ENCODE peak calls at places on chromosomes 11 and 22, in six cellular contexts. I is K562, J is H1, L is SK-N-SH, G is GM12878, F is HepG2. V is an unnamed sample.

GRCh38 chr22:47901911-47902310 is 1139.5 kb downstream of the TBC1D22A start:
- DNase-seq in L (no peak), J (no peak), F (no peak), I (no peak), G (no peak), V (no peak)

GRCh38 chr11:62543680-62544444 is 2.7 kb downstream of the AHNAK start:
- DNase-seq in L (no peak), G (no peak), F (no peak), I (no peak), J (no peak), V (no peak)

GRCh38 chr11:5343474-5344335 is at the start of gene OR51B5:
- DNase-seq in G (no peak), F (no peak), I (no peak), J (no peak), L (no peak), V (no peak)

GRCh38 chr11:116500833-116501622 is 271.8 kb downstream of the BUD13 start:
- DNase-seq in L (peak; percentile 88), I (no peak), J (no peak), G (no peak), F (no peak), V (no peak)

GRCh38 chr11:36363361-36364272 is 67.5 kb downstream of the PRR5L start:
- DNase-seq in I (no peak), L (no peak), G (no peak), J (no peak), F (no peak), V (no peak)

GRCh38 chr11:115698243-115698642 is 194.0 kb upstream of the CADM1 start:
- DNase-seq in G (no peak), J (no peak), L (no peak), F (no peak), I (no peak), V (no peak)

GRCh38 chr11:31160504-31161422 is 208.8 kb downstream of the DCDC1 start:
- DNase-seq in F (peak; percentile 7), J (no peak), L (no peak), I (no peak), G (no peak), V (no peak)

GRCh38 chr11:102172127-102172848 is 62.0 kb downstream of the YAP1 start:
- DNase-seq in F (no peak), L (no peak), I (no peak), G (no peak), J (no peak), V (no peak)

GRCh38 chr11:32830413-32830738 is 649 bp downstream of the PRRG4 start:
- DNase-seq in L (no peak), G (no peak), I (no peak), F (peak; percentile 62), J (no peak), V (peak; percentile 71)

GRCh38 chr11:87926250-87926970 is 248.8 kb downstream of the RAB38 start:
- DNase-seq in L (no peak), G (no peak), J (peak; percentile 7), F (no peak), I (no peak), V (no peak)

GRCh38 chr22:19638282-19639015 is 75.9 kb upstream of the SEPTIN5 start:
- DNase-seq in I (no peak), L (peak; percentile 7), G (no peak), F (no peak), J (no peak), V (no peak)

GRCh38 chr11:8672346-8672745 is 10.1 kb downstream of the TRIM66 start:
- DNase-seq in F (no peak), G (no peak), I (no peak), L (no peak), J (no peak), V (no peak)

GRCh38 chr11:8671651-8672062 is 10.8 kb downstream of the TRIM66 start:
- DNase-seq in F (no peak), J (no peak), I (no peak), G (no peak), L (no peak), V (no peak)

GRCh38 chr11:8676458-8676857 is 6.0 kb downstream of the TRIM66 start:
- DNase-seq in L (no peak), F (no peak), G (no peak), I (no peak), J (no peak), V (no peak)

GRCh38 chr11:8674859-8675258 is 7.6 kb downstream of the TRIM66 start:
- DNase-seq in F (no peak), J (no peak), G (no peak), I (no peak), L (no peak), V (no peak)

DNA sequence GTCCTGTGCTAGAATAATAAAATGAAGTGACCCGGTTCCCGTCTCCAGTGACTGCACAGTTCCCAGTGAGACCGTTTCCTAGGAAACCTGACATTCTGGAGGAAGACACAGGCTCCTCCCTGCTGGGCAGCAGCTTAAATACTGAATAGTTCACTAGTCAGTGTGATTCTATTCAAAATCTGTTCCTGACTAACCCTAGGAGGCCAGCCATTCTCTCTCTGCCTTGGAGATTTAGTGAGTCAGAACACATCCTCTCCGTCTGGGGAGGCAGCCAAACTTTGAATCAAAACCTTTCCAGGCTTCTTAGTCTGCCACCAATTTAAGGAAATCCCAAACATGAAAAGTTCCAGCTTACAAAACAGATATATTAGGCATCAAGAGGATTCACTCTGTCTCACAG is 11.2 kb downstream of the TRIM66 start:
- DNase-seq in G (no peak), J (peak; percentile 77), F (no peak), L (peak; percentile 32), I (no peak), V (no peak)
- H3K27ac ChIP-seq in G (no peak overlapping the region), J (peak overlapping the region; percentile 90), F (no peak overlapping the region), L (peak overlapping the region; percentile 74), I (no peak overlapping the region), V (no peak overlapping the region)

DNA sequence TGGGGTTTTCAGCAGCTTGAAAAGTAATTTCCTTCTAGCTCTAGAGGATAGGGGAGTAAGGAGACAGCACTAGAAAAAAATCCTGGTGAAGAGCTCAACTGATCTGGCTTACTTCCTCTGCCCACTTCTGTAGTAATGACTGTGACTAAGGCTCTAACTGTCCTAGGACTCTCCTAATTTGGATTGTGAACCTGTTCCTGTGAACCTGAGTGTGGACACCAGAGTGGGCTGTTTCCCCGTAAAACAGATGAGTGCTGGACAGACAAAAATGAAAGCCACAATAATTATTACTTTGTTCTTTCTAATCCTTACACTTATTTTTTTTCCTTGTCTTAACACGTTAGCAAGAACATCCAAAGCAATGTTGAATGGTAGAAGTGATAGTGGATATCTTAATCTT is 154.1 kb downstream of the AASDHPPT start:
- DNase-seq in G (no peak), L (no peak), F (no peak), J (no peak), I (no peak), V (no peak)
- TF ChIP-seq CTCF in G (no peak), L (peak; percentile 50), F (no peak), J (peak; percentile 21), I (no peak), V (no peak)

DNA sequence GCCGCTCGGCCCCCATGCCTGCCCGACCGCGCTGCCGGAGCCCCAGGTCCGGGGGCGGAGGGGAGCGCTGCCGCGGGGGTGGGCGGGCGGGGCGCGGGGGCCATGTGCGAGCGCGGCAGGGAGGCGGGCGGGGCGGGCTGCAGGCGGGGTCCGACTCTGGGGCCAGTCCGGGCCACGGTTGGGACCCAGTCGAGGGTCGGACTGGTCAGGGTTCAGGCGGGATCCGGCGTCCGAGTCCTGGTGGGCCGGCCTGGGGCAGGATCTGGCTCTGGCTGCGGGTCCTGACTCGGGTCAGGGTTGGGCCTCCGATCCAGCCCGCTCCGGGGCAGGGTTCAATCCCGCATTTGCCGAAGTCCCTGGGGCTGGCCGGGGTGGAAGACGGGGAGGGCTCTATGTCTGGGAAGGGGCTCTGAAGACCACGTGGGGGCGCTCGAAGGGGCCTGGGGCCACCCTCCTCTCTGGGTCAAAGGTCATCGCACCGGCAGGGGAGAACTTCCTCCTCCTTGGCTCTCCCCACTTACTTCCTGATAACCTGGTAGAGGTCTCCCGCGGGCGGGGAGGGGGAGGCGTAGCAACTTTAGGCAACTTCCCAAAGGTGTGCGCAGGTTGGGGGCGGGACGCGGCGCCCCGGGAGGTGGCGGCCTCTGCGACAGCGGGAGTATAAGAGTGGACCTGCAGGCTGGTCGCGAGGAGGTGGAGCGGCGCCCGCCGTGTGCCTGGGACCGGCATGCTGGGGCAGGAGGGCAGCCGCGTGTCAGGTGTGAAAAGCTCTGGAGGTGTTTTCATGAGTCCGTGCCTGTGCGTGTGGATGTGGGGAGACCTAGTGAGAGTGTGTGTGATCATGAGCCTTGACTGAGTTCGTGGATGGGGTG is 603 bp downstream of the ESRRA start:
- DNase-seq in I (peak; percentile 73), F (peak; percentile 77), G (no peak), L (peak; percentile 73), J (no peak), V (peak; percentile 92)
- TF ChIP-seq GABPA in I (peak; percentile 65), F (peak; percentile 80), G (no peak), L (peak; percentile 38), J (no peak), V (no peak)

DNA sequence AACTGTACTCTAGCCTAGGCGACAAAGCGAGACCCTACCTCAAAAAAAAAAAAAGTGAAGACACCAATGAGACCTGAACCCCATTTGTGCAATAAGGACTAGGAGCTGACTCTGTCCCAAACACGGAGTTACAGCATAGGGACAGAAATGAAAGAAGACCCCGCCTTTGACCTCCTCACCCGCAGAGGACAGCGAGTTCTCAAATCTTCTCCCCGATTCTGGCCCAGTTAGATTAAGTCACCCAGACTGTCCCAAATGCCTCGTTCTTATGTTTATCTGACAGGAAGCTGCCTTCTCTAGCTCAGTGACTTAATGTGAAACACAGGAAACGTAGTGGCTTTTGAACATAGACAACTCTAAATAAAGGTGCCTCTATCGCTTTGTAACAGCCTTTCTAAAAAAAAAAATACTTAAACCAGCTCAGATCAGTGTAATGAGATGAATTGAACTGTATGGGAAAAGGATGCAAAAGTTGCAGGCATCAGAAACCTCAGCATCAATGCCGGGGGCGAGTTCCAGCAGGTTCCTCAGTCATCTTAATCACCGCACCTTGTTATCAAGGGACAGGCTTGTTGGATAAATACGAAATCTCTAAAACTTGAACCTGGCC is 10.6 kb downstream of the MYH9 start:
- DNase-seq in G (no peak), J (no peak), I (no peak), F (no peak), L (no peak), V (no peak)
- H3K27ac ChIP-seq in G (peak overlapping the region; percentile 71), J (no peak overlapping the region), I (no peak overlapping the region), F (no peak overlapping the region), L (no peak overlapping the region), V (no peak overlapping the region)

DNA sequence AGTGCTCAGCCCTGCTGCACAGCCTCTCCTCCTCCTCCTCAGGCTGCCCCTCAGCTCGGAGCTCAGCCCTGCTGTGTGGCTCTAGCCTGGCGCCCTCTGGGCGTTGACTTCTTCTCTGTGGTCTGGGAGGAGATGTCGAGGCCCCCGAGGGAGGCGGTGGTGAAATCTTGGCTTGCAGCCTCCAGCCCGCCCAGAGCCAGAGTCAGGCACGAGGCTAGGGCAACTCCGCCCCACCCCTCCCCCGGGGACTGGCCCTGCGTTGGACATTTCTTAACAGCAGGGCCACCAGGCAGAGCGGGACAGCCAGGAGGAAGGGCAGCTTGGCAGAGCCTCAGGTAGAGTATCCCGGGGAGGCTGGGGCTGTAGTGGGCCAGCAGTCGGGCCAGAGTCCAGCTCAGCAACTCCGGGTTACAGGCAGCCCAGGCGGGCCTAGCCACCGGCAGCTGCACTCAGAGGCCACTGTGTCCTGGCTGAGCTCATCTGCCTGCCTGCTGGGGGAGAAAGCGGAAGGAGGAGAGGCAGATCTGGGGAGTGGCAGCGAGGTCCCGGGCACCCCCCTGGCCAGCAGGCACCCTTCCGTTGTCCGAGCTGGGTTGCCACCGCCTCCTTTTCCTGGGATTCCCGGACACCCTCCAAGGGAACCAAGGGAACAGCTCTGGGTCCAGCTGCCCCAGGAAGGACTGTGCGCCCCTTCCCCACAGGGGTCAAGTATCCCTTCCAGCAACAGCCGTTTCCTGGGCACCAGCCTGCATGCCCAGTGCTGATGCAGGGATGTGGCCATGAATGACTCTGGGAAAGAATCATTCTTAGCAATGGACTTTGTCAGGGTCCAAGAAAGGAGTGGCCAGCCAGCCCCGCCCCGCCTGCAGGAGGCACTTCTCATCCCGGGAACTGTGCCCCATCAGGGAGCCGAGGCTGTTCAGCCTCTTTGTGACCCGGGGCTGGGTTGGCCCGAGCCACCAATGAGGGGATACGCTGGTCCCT is at the start of gene ALDH3B1:
- DNase-seq in I (peak; percentile 73), F (peak; percentile 73), G (no peak), L (peak; percentile 52), J (no peak), V (peak; percentile 99)
- TF ChIP-seq CTCF in I (no peak), F (peak; percentile 22), G (no peak), L (no peak), J (no peak), V (no peak)